ENCODE peak calls at places on chromosomes 7 and 10, in four cellular contexts. M is mesendoderm, H is H1, O is IMR-90. P is an unnamed sample.

GRCh38 chr10:102342462-102342861 is 53.0 kb upstream of the NFKB2 start:
- DNase-seq in O (peak; percentile 4), H (peak; percentile 51), M (peak; percentile 48), P (peak; percentile 63)

GRCh38 chr10:29248156-29248555 is 40.7 kb upstream of the LYZL1 start:
- DNase-seq in M (no peak), H (no peak), O (no peak), P (no peak)

GRCh38 chr7:31864646-31865045 is 177.6 kb downstream of the PPP1R17 start:
- DNase-seq in M (no peak), O (no peak), H (no peak), P (no peak)

GRCh38 chr10:8975535-8975934 is 921.0 kb downstream of the GATA3 start:
- DNase-seq in O (no peak), M (peak; percentile 36), H (no peak), P (no peak)

GRCh38 chr10:26217396-26218105 is 977 bp downstream of the GAD2 start:
- DNase-seq in H (peak; percentile 81), M (peak; percentile 22), O (no peak), P (peak; percentile 73)

GRCh38 chr10:89710748-89711147 is 9.4 kb downstream of the KIF20B start:
- DNase-seq in H (no peak), M (no peak), O (peak; percentile 54), P (no peak)

GRCh38 chr10:78464118-78464855 is 430.6 kb downstream of the RPS24 start:
- DNase-seq in H (no peak), M (no peak), O (no peak), P (no peak)

GRCh38 chr7:85004402-85004801 is 182.5 kb downstream of the SEMA3D start:
- DNase-seq in H (no peak), M (no peak), O (peak; percentile 29), P (no peak)

GRCh38 chr7:17090751-17091150 is 207.7 kb upstream of the AHR start:
- DNase-seq in H (no peak), M (no peak), O (peak; percentile 86), P (no peak)

GRCh38 chr10:53978292-53978691 is 822.7 kb downstream of the PCDH15 start:
- DNase-seq in M (peak; percentile 28), O (no peak), H (no peak), P (peak; percentile 36)

GRCh38 chr7:84196007-84196551 is 1.5 kb upstream of the SEMA3A start:
- DNase-seq in H (no peak), M (peak; percentile 77), O (peak; percentile 77), P (peak; percentile 33)

GRCh38 chr10:44865289-44865671 is 45.9 kb upstream of the TMEM72 start:
- DNase-seq in O (no peak), M (no peak), H (peak; percentile 64), P (no peak)
- H4K5ac ChIP-seq in O (no peak overlapping the region), M (no peak overlapping the region), H (no peak overlapping the region), P (no peak overlapping the region)

DNA sequence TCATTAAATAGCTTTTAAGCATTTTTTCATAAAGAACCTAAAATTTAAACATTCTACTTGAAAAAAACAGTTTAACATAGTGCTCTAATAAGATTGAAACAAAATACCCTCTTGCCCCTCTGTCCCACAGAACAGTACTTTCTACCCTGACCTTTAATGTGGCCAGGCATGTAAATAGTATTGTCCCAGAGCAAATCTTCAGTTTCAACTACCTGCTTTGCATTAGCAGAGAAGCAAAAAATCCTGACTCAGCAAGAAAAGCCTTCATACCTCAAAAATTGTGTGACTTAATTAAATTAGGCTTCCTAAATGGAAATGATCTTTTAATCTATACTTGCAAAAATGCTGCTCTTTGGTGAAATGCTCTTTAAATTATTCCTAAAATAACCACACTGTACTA is 237.4 kb upstream of the AOAH start:
- DNase-seq in O (no peak), M (no peak), H (no peak), P (no peak)
- H4K5ac ChIP-seq in O (no peak overlapping the region), M (no peak overlapping the region), H (no peak overlapping the region), P (no peak overlapping the region)

GRCh38 chr7:153404781-153405279 is 645.3 kb downstream of the ACTR3B start:
- DNase-seq in O (no peak), M (no peak), H (no peak), P (no peak)
- H4K5ac ChIP-seq in O (no peak overlapping the region), M (no peak overlapping the region), H (no peak overlapping the region), P (no peak overlapping the region)

DNA sequence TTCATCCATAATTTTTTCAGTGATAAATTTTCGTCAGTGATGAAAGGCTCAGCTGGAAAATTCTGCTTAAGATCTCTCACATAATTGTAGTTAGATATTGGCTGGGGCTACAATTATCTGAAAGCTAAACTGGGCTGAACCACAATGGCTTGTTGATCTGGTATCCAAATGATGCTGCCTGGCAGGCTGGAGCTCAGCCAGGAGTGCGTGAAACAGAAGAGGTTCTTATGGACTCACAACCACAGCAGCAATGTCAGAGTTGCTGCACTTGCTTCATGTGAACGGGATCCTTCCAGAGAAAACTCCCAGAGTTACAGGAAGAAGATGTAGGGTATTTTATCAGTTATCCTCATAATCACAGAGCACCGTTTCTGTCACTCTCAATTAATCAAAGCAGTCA is 533.2 kb upstream of the POM121L12 start:
- DNase-seq in H (no peak), M (no peak), O (no peak), P (no peak)
- H4K5ac ChIP-seq in H (no peak overlapping the region), M (no peak overlapping the region), O (no peak overlapping the region), P (no peak overlapping the region)

GRCh38 chr10:71103969-71104368 is 108.4 kb upstream of the UNC5B start:
- DNase-seq in H (no peak), M (no peak), O (no peak), P (no peak)
- H4K5ac ChIP-seq in H (no peak overlapping the region), M (no peak overlapping the region), O (no peak overlapping the region), P (no peak overlapping the region)

GRCh38 chr7:46738165-46738564 is 817.1 kb upstream of the IGFBP3 start:
- DNase-seq in H (no peak), O (peak; percentile 69), M (no peak), P (no peak)
- H4K5ac ChIP-seq in H (no peak overlapping the region), O (no peak overlapping the region), M (no peak overlapping the region), P (no peak overlapping the region)